ENCODE peak calls at places on chromosome 1, in seven cellular contexts. P is ELF-1; D is activated naive CD4-positive, alpha-beta T cell; Y is NCI-H1105; V is HEK293T; W is activated T-helper 9 cell treated with anti-CD3 and anti-CD28 coated beads, Interleukin-2, amount 50 U/mL, for 16 hours; H is upper lobe of right lung. N is an unnamed sample.

GRCh38 chr1:244056602-244057001 is 5.5 kb downstream of the ZBTB18 start:
- DNase-seq in P (peak), D (no peak), Y (no peak), V (no peak), W (no peak), H (no peak), N (no peak)

GRCh38 chr1:199808110-199808870 is 219.2 kb upstream of the NR5A2 start:
- DNase-seq in P (peak), D (no peak), Y (no peak), V (no peak), W (no peak), H (no peak), N (peak)

GRCh38 chr1:227357229-227358078 is 39.2 kb upstream of the CDC42BPA start:
- DNase-seq in P (peak), D (no peak), Y (no peak), V (peak), W (no peak), H (no peak), N (peak)

GRCh38 chr1:980137-980571 is 1.7 kb downstream of the PERM1 start:
- DNase-seq in P (no peak), D (no peak), Y (no peak), V (no peak), W (no peak), H (no peak), N (no peak)

GRCh38 chr1:176888471-176889032 is 276.0 kb downstream of the ASTN1 start:
- DNase-seq in P (no peak), D (no peak), Y (no peak), V (no peak), W (no peak), H (no peak), N (no peak)

GRCh38 chr1:204793259-204793658 is 77.4 kb upstream of the NFASC start:
- DNase-seq in P (no peak), D (no peak), Y (no peak), V (no peak), W (no peak), H (no peak), N (no peak)

GRCh38 chr1:2190491-2190976 is 4.0 kb downstream of the FAAP20 start:
- DNase-seq in P (no peak), D (no peak), Y (no peak), V (no peak), W (no peak), H (no peak), N (no peak)

GRCh38 chr1:112172294-112172882 is 182.9 kb upstream of the KCND3 start:
- DNase-seq in P (peak), D (no peak), Y (no peak), V (peak), W (no peak), H (no peak), N (peak)